ENCODE peak calls at places on chromosomes 7 and 10, in eight cellular contexts. One of them, this sample, is unnamed.

GRCh38 chr7:155701972-155702544 is 57.6 kb downstream of the RBM33 start:
- DNase-seq in left ventricle myocardium inferior: no peak
- DNase-seq in spleen: no peak
- DNase-seq in PC-9: no peak
- DNase-seq in heart left ventricle: no peak
- DNase-seq in CD8-positive, alpha-beta T cell: no peak
- DNase-seq in esophagus squamous epithelium: no peak
- DNase-seq in IMR-90: no peak
- DNase-seq in this sample: no peak

GRCh38 chr10:124530215-124530665 is 68.6 kb downstream of the LHPP start:
- DNase-seq in PC-9: peak; percentile 45
- DNase-seq in spleen: peak; percentile 99
- DNase-seq in CD8-positive, alpha-beta T cell: peak; percentile 78
- DNase-seq in esophagus squamous epithelium: peak; percentile 37
- DNase-seq in left ventricle myocardium inferior: peak; percentile 87
- DNase-seq in IMR-90: peak; percentile 74
- DNase-seq in heart left ventricle: peak; percentile 94
- DNase-seq in this sample: peak; percentile 52

GRCh38 chr10:114232777-114233176 is 6.3 kb upstream of the VWA2 start:
- DNase-seq in left ventricle myocardium inferior: no peak
- DNase-seq in spleen: no peak
- DNase-seq in esophagus squamous epithelium: no peak
- DNase-seq in PC-9: no peak
- DNase-seq in heart left ventricle: no peak
- DNase-seq in IMR-90: no peak
- DNase-seq in CD8-positive, alpha-beta T cell: no peak
- DNase-seq in this sample: no peak

GRCh38 chr7:150514748-150515222 is at the start of gene GIMAP7:
- DNase-seq in spleen: no peak
- DNase-seq in esophagus squamous epithelium: no peak
- DNase-seq in heart left ventricle: no peak
- DNase-seq in left ventricle myocardium inferior: no peak
- DNase-seq in CD8-positive, alpha-beta T cell: peak; percentile 49
- DNase-seq in IMR-90: no peak
- DNase-seq in PC-9: no peak
- DNase-seq in this sample: no peak

GRCh38 chr7:152674860-152675760 is 831 bp downstream of the XRCC2 start:
- DNase-seq in left ventricle myocardium inferior: no peak
- DNase-seq in IMR-90: peak; percentile 29
- DNase-seq in esophagus squamous epithelium: no peak
- DNase-seq in PC-9: no peak
- DNase-seq in heart left ventricle: no peak
- DNase-seq in spleen: no peak
- DNase-seq in CD8-positive, alpha-beta T cell: no peak
- DNase-seq in this sample: peak; percentile 3

GRCh38 chr7:151275813-151276577 is 27.5 kb upstream of the SMARCD3 start:
- DNase-seq in esophagus squamous epithelium: no peak
- DNase-seq in spleen: no peak
- DNase-seq in left ventricle myocardium inferior: no peak
- DNase-seq in IMR-90: no peak
- DNase-seq in CD8-positive, alpha-beta T cell: no peak
- DNase-seq in PC-9: no peak
- DNase-seq in heart left ventricle: no peak
- DNase-seq in this sample: no peak

GRCh38 chr10:25280076-25280475 is 105.3 kb downstream of the GPR158 start:
- DNase-seq in spleen: no peak
- DNase-seq in heart left ventricle: no peak
- DNase-seq in PC-9: no peak
- DNase-seq in left ventricle myocardium inferior: no peak
- DNase-seq in CD8-positive, alpha-beta T cell: no peak
- DNase-seq in IMR-90: no peak
- DNase-seq in esophagus squamous epithelium: no peak
- DNase-seq in this sample: no peak

GRCh38 chr10:116974442-116975005 is 30.5 kb downstream of the SHTN1 start:
- DNase-seq in IMR-90: peak; percentile 95
- DNase-seq in heart left ventricle: no peak
- DNase-seq in left ventricle myocardium inferior: no peak
- DNase-seq in spleen: no peak
- DNase-seq in esophagus squamous epithelium: no peak
- DNase-seq in CD8-positive, alpha-beta T cell: no peak
- DNase-seq in PC-9: peak; percentile 83
- DNase-seq in this sample: peak; percentile 60

GRCh38 chr10:97335188-97335619 is 675 bp upstream of the FRAT2 start:
- DNase-seq in IMR-90: no peak
- DNase-seq in esophagus squamous epithelium: no peak
- DNase-seq in PC-9: no peak
- DNase-seq in CD8-positive, alpha-beta T cell: no peak
- DNase-seq in heart left ventricle: no peak
- DNase-seq in left ventricle myocardium inferior: no peak
- DNase-seq in spleen: peak; percentile 87
- DNase-seq in this sample: no peak

GRCh38 chr10:77641788-77642397 is 4.3 kb upstream of the KCNMA1 start:
- DNase-seq in CD8-positive, alpha-beta T cell: peak; percentile 31
- DNase-seq in left ventricle myocardium inferior: no peak
- DNase-seq in heart left ventricle: no peak
- DNase-seq in IMR-90: peak; percentile 83
- DNase-seq in spleen: no peak
- DNase-seq in esophagus squamous epithelium: no peak
- DNase-seq in PC-9: peak; percentile 72
- DNase-seq in this sample: peak; percentile 53

GRCh38 chr10:11921800-11922387 is 98.7 kb downstream of the PROSER2 start:
- DNase-seq in left ventricle myocardium inferior: no peak
- DNase-seq in IMR-90: no peak
- DNase-seq in heart left ventricle: no peak
- DNase-seq in CD8-positive, alpha-beta T cell: no peak
- DNase-seq in spleen: peak; percentile 62
- DNase-seq in esophagus squamous epithelium: no peak
- DNase-seq in PC-9: no peak
- DNase-seq in this sample: no peak

GRCh38 chr10:124632566-124632965 is 111.6 kb downstream of the FAM53B start:
- DNase-seq in heart left ventricle: no peak
- DNase-seq in CD8-positive, alpha-beta T cell: no peak
- DNase-seq in IMR-90: no peak
- DNase-seq in esophagus squamous epithelium: no peak
- DNase-seq in spleen: peak; percentile 64
- DNase-seq in PC-9: no peak
- DNase-seq in left ventricle myocardium inferior: no peak
- DNase-seq in this sample: no peak

GRCh38 chr10:43065761-43066160 is 11.1 kb upstream of the RET start:
- DNase-seq in left ventricle myocardium inferior: no peak
- DNase-seq in spleen: peak; percentile 69
- DNase-seq in heart left ventricle: no peak
- DNase-seq in IMR-90: no peak
- DNase-seq in PC-9: no peak
- DNase-seq in esophagus squamous epithelium: no peak
- DNase-seq in CD8-positive, alpha-beta T cell: no peak
- DNase-seq in this sample: no peak

DNA sequence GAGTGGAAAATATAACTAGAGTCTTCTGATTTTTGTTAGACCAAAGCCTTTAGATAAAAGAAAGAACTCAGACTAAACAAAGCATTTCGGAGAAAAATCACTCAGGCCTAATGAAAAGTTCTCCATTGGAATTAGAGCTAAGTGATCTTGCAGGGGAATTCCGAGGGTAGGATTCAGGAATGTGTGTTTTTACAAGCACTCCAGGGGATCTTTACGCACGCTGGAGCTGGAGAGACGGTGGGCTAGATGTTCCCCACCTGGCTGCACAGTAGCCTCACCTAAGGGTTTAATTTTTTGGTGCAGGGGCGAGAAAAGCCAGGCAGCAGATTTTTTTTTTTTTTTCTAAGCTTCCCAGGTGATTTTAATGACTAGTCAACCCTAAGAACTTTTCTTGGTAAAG is 7.9 kb upstream of the PAPSS2 start:
- DNase-seq in heart left ventricle: no peak
- DNase-seq in CD8-positive, alpha-beta T cell: no peak
- DNase-seq in left ventricle myocardium inferior: no peak
- DNase-seq in esophagus squamous epithelium: no peak
- DNase-seq in PC-9: no peak
- DNase-seq in IMR-90: no peak
- DNase-seq in spleen: no peak
- DNase-seq in this sample: no peak
- H3K27ac ChIP-seq in heart left ventricle: no peak overlapping the region
- H3K27ac ChIP-seq in CD8-positive, alpha-beta T cell: no peak overlapping the region
- H3K27ac ChIP-seq in left ventricle myocardium inferior: no peak overlapping the region
- H3K27ac ChIP-seq in esophagus squamous epithelium: no peak overlapping the region
- H3K27ac ChIP-seq in PC-9: no peak overlapping the region
- H3K27ac ChIP-seq in IMR-90: no peak overlapping the region
- H3K27ac ChIP-seq in spleen: no peak overlapping the region
- H3K27ac ChIP-seq in this sample: no peak overlapping the region

GRCh38 chr10:7085913-7086589 is 324.8 kb downstream of the SFMBT2 start:
- DNase-seq in heart left ventricle: no peak
- DNase-seq in PC-9: no peak
- DNase-seq in esophagus squamous epithelium: no peak
- DNase-seq in IMR-90: peak; percentile 72
- DNase-seq in spleen: no peak
- DNase-seq in left ventricle myocardium inferior: no peak
- DNase-seq in CD8-positive, alpha-beta T cell: no peak
- DNase-seq in this sample: no peak
- TF ChIP-seq CTCF in heart left ventricle: no peak
- TF ChIP-seq CTCF in PC-9: no peak
- TF ChIP-seq CTCF in esophagus squamous epithelium: no peak
- TF ChIP-seq CTCF in IMR-90: peak; percentile 3
- TF ChIP-seq CTCF in spleen: no peak
- TF ChIP-seq CTCF in left ventricle myocardium inferior: peak; percentile 31
- TF ChIP-seq CTCF in CD8-positive, alpha-beta T cell: no peak
- TF ChIP-seq CTCF in this sample: peak; percentile 32

GRCh38 chr10:28903063-28903462 is 225.7 kb downstream of the BAMBI start:
- DNase-seq in esophagus squamous epithelium: no peak
- DNase-seq in CD8-positive, alpha-beta T cell: no peak
- DNase-seq in IMR-90: no peak
- DNase-seq in spleen: no peak
- DNase-seq in PC-9: no peak
- DNase-seq in left ventricle myocardium inferior: no peak
- DNase-seq in heart left ventricle: no peak
- DNase-seq in this sample: no peak

GRCh38 chr10:28906934-28907333 is 229.6 kb downstream of the BAMBI start:
- DNase-seq in spleen: no peak
- DNase-seq in PC-9: no peak
- DNase-seq in heart left ventricle: no peak
- DNase-seq in esophagus squamous epithelium: no peak
- DNase-seq in IMR-90: peak; percentile 75
- DNase-seq in CD8-positive, alpha-beta T cell: no peak
- DNase-seq in left ventricle myocardium inferior: no peak
- DNase-seq in this sample: no peak

GRCh38 chr10:28906440-28906839 is 229.1 kb downstream of the BAMBI start:
- DNase-seq in PC-9: no peak
- DNase-seq in IMR-90: peak; percentile 79
- DNase-seq in left ventricle myocardium inferior: no peak
- DNase-seq in spleen: no peak
- DNase-seq in esophagus squamous epithelium: no peak
- DNase-seq in heart left ventricle: no peak
- DNase-seq in CD8-positive, alpha-beta T cell: no peak
- DNase-seq in this sample: peak; percentile 39

GRCh38 chr10:28903716-28904115 is 226.4 kb downstream of the BAMBI start:
- DNase-seq in CD8-positive, alpha-beta T cell: no peak
- DNase-seq in spleen: no peak
- DNase-seq in left ventricle myocardium inferior: no peak
- DNase-seq in heart left ventricle: no peak
- DNase-seq in PC-9: no peak
- DNase-seq in esophagus squamous epithelium: no peak
- DNase-seq in IMR-90: no peak
- DNase-seq in this sample: no peak

GRCh38 chr10:28906011-28906411 is 228.7 kb downstream of the BAMBI start:
- DNase-seq in left ventricle myocardium inferior: no peak
- DNase-seq in esophagus squamous epithelium: no peak
- DNase-seq in spleen: no peak
- DNase-seq in heart left ventricle: no peak
- DNase-seq in CD8-positive, alpha-beta T cell: no peak
- DNase-seq in PC-9: no peak
- DNase-seq in IMR-90: no peak
- DNase-seq in this sample: no peak
- H3K4me3 ChIP-seq in left ventricle myocardium inferior: no peak overlapping the region
- H3K4me3 ChIP-seq in esophagus squamous epithelium: no peak overlapping the region
- H3K4me3 ChIP-seq in spleen: no peak overlapping the region
- H3K4me3 ChIP-seq in heart left ventricle: no peak overlapping the region
- H3K4me3 ChIP-seq in CD8-positive, alpha-beta T cell: no peak overlapping the region
- H3K4me3 ChIP-seq in PC-9: no peak overlapping the region
- H3K4me3 ChIP-seq in IMR-90: no peak overlapping the region
- H3K4me3 ChIP-seq in this sample: peak overlapping the region; percentile 14

DNA sequence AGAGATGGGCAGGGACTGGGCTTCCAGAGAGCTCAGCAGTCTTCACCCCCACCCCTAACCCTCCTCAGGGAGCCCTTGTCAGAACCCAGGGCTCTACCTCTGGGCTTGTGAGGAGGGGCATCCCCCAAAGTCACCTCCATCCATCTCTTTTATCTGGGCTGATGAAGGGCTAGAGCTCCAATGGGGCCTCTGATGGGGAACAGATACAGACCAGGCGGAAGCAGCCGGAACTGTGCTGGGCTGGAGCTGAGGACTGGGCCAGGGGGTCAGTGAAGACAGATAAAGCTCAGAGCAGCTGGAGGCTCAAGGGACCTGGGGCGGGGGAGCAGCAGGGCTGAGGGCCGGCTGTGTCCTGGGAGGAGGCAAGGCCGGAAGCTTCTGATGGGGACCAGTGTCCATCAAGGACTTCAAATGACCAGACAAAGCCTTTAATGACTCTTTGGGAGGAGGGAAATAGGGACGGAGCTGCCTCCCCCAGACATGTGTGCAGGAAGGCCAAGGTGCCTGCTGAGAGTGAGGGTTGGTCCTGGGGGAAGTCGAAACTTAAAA is 10.2 kb downstream of the KAZALD1 start:
- DNase-seq in left ventricle myocardium inferior: no peak
- DNase-seq in heart left ventricle: no peak
- DNase-seq in IMR-90: no peak
- DNase-seq in esophagus squamous epithelium: no peak
- DNase-seq in CD8-positive, alpha-beta T cell: no peak
- DNase-seq in spleen: no peak
- DNase-seq in PC-9: no peak
- DNase-seq in this sample: no peak
- H3K27ac ChIP-seq in left ventricle myocardium inferior: peak overlapping the region; percentile 21
- H3K27ac ChIP-seq in heart left ventricle: no peak overlapping the region
- H3K27ac ChIP-seq in IMR-90: no peak overlapping the region
- H3K27ac ChIP-seq in esophagus squamous epithelium: no peak overlapping the region
- H3K27ac ChIP-seq in CD8-positive, alpha-beta T cell: no peak overlapping the region
- H3K27ac ChIP-seq in spleen: peak overlapping the region; percentile 7
- H3K27ac ChIP-seq in PC-9: no peak overlapping the region
- H3K27ac ChIP-seq in this sample: no peak overlapping the region

DNA sequence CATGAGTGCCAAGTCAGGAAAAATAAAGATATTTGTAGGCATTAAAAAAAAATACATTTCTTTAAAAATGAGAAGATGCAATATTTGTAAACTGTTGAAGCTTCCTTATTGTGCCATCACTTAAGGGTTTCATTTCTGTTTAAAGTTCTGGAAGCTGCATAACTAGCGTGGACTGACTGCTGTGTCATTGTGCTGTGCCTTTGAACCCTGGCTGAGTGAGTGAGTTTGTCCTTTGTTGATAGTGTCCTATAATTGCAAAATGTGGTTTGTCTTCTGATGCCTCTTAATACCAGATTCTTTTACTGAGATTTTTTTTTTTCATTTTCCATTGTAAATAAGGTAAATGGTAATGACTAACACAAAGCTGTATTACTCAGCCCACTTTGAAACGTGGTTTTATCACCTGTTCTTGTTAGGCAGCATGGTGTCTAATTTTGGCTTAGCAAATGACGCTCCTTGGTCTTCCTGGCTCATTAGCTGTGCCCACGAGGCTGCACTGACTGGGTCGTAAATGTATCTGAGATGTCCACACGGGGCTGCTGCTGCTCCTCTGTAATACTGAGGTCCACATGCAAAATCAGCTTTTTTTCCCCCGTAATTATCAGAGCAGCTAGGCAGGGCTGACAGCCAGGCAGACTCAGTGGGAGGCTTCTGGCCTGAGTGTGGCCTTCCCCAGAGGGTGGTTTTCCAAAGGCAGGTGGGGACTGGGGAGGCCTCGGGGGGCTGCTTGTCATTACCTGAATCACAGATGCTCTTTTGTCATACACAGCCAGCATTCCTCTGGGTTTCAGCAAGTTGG is 14.8 kb downstream of the ZSCAN25 start:
- DNase-seq in IMR-90: peak; percentile 13
- DNase-seq in CD8-positive, alpha-beta T cell: no peak
- DNase-seq in spleen: no peak
- DNase-seq in left ventricle myocardium inferior: peak; percentile 34
- DNase-seq in PC-9: peak; percentile 73
- DNase-seq in heart left ventricle: no peak
- DNase-seq in esophagus squamous epithelium: no peak
- DNase-seq in this sample: no peak
- TF ChIP-seq CTCF in IMR-90: peak; percentile 17
- TF ChIP-seq CTCF in CD8-positive, alpha-beta T cell: no peak
- TF ChIP-seq CTCF in spleen: no peak
- TF ChIP-seq CTCF in left ventricle myocardium inferior: peak; percentile 52
- TF ChIP-seq CTCF in PC-9: peak; percentile 76
- TF ChIP-seq CTCF in heart left ventricle: no peak
- TF ChIP-seq CTCF in esophagus squamous epithelium: peak; percentile 51
- TF ChIP-seq CTCF in this sample: no peak